ENCODE peak calls at places on chromosomes 3 and 15, in six cellular contexts. G is iPS DF 6.9; R is mucosa of descending colon; Y is endothelial cell of umbilical vein; J is osteoblast; F is CD8-positive, alpha-beta memory T cell. Z is an unnamed sample.
A peak's percentile ranks its signal among the peaks of the same experiment; 100 is the strongest.

GRCh38 chr3:67327582-67327981 is 326.8 kb downstream of the SUCLG2 start:
- DNase-seq in G (no peak), R (no peak), Y (no peak), J (no peak), F (no peak), Z (no peak)

GRCh38 chr15:59329570-59330350 is 42.9 kb downstream of the MYO1E start:
- DNase-seq in G (no peak), R (no peak), Y (no peak), J (no peak), F (no peak), Z (peak; percentile 72)

GRCh38 chr3:39255503-39256325 is 24.1 kb downstream of the CX3CR1 start:
- DNase-seq in G (no peak), R (peak; percentile 13), Y (no peak), J (no peak), F (no peak), Z (no peak)

GRCh38 chr3:56593455-56594158 is 36.6 kb downstream of the CCDC66 start:
- DNase-seq in G (no peak), R (peak; percentile 9), Y (no peak), J (no peak), F (peak; percentile 74), Z (peak; percentile 57)

GRCh38 chr3:41350441-41350840 is 151.1 kb downstream of the CTNNB1 start:
- DNase-seq in G (no peak), R (no peak), Y (no peak), J (no peak), F (no peak), Z (no peak)

GRCh38 chr3:111577798-111578685 is 17.1 kb downstream of the ZBED2 start:
- DNase-seq in G (peak; percentile 11), R (peak; percentile 15), Y (peak; percentile 25), J (peak; percentile 90), F (no peak), Z (peak; percentile 69)

GRCh38 chr15:61281328-61281727 is 52.2 kb upstream of the RORA start:
- DNase-seq in G (no peak), R (no peak), Y (no peak), J (no peak), F (no peak), Z (no peak)

GRCh38 chr3:101675709-101676218 is 1.2 kb downstream of the ZBTB11 start:
- DNase-seq in G (no peak), R (peak; percentile 56), Y (no peak), J (peak; percentile 45), F (peak; percentile 50), Z (peak; percentile 8)

GRCh38 chr3:188863999-188864406 is 307.8 kb upstream of the TPRG1 start:
- DNase-seq in G (no peak), R (no peak), Y (no peak), J (peak; percentile 74), F (no peak), Z (no peak)

GRCh38 chr3:176075046-176075445 is 1122.2 kb downstream of the TBL1XR1 start:
- DNase-seq in G (no peak), R (no peak), Y (no peak), J (no peak), F (no peak), Z (no peak)

GRCh38 chr3:194667363-194667762 is 4.6 kb downstream of the LSG1 start:
- DNase-seq in G (no peak), R (no peak), Y (peak; percentile 26), J (no peak), F (no peak), Z (no peak)

GRCh38 chr3:17290894-17291293 is 406.1 kb downstream of the PLCL2 start:
- DNase-seq in G (no peak), R (no peak), Y (no peak), J (no peak), F (no peak), Z (no peak)

GRCh38 chr15:41620536-41621199 is 39.5 kb upstream of the MGA start:
- DNase-seq in G (no peak), R (no peak), Y (no peak), J (peak; percentile 59), F (no peak), Z (no peak)

GRCh38 chr15:72782993-72783562 is 480 bp downstream of the ADPGK start:
- DNase-seq in G (no peak), R (peak; percentile 31), Y (no peak), J (peak; percentile 64), F (peak; percentile 48), Z (peak; percentile 41)

GRCh38 chr3:196659901-196660351 is 20.4 kb downstream of the NRROS start:
- DNase-seq in G (no peak), R (no peak), Y (no peak), J (peak; percentile 21), F (no peak), Z (no peak)

GRCh38 chr3:25854635-25855034 is 64.7 kb downstream of the OXSM start:
- DNase-seq in G (no peak), R (no peak), Y (no peak), J (peak; percentile 94), F (no peak), Z (no peak)

GRCh38 chr15:58839485-58839884 is 68.4 kb downstream of the MINDY2 start:
- DNase-seq in G (no peak), R (no peak), Y (no peak), J (no peak), F (no peak), Z (no peak)

GRCh38 chr3:29822051-29822450 is 541.2 kb downstream of the RBMS3 start:
- DNase-seq in G (no peak), R (no peak), Y (peak; percentile 28), J (peak; percentile 56), F (no peak), Z (no peak)

GRCh38 chr3:68809596-68809995 is 122.8 kb downstream of the TAFA4 start:
- DNase-seq in G (no peak), R (no peak), Y (peak; percentile 29), J (no peak), F (no peak), Z (no peak)

GRCh38 chr3:189324538-189325138 is 152.9 kb downstream of the TPRG1 start:
- DNase-seq in G (no peak), R (peak; percentile 90), Y (peak; percentile 10), J (no peak), F (peak; percentile 92), Z (peak; percentile 96)

GRCh38 chr15:41917767-41918430 is 24.0 kb upstream of the SPTBN5 start:
- DNase-seq in G (no peak), R (no peak), Y (peak; percentile 71), J (peak; percentile 95), F (no peak), Z (peak; percentile 84)

GRCh38 chr3:101824691-101825090 is 24.6 kb upstream of the NFKBIZ start:
- DNase-seq in G (no peak), R (no peak), Y (no peak), J (peak; percentile 77), F (no peak), Z (no peak)

GRCh38 chr15:77495806-77496589 is 75.3 kb downstream of the HMG20A start:
- DNase-seq in G (no peak), R (no peak), Y (peak; percentile 82), J (peak; percentile 57), F (no peak), Z (no peak)

GRCh38 chr3:126964950-126965349 is 18.0 kb upstream of the PLXNA1 start:
- DNase-seq in G (no peak), R (no peak), Y (no peak), J (no peak), F (peak; percentile 11), Z (no peak)

GRCh38 chr3:174613173-174613572 is 246.0 kb upstream of the NAALADL2 start:
- DNase-seq in G (no peak), R (no peak), Y (no peak), J (no peak), F (no peak), Z (no peak)

GRCh38 chr15:64092075-64092820 is 1.4 kb downstream of the CIAO2A start:
- DNase-seq in G (no peak), R (no peak), Y (no peak), J (no peak), F (no peak), Z (peak; percentile 38)
- H3K4me1 ChIP-seq in G (no peaks in the 10 kb centered on the region), R (peaks cover 26% of the 10 kb centered on the region), Y (peaks cover 26% of the 10 kb centered on the region), J (peaks cover 26% of the 10 kb centered on the region), F (peaks cover 36% of the 10 kb centered on the region), Z (peaks cover 4% of the 10 kb centered on the region)

DNA sequence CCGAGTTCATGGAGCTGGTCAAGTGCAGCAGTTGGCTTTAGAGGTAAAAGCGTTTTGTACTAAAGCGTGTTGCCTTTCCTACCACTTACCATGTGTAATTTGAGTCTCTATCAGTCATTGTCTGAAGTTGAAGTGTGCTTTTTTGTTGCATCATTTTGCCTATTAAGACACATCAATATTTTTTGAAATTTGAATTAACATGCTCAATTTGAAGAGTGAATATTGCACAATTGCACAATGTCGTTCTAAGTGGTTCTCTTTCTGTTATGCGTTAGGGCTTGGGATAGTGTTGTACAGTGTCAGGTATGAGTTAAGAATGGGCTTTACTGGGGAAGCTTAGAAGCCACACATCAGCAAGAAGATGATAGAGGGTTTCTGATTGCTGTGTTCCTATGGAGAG is 84.0 kb upstream of the ACKR4 start:
- DNase-seq in G (no peak), R (no peak), Y (no peak), J (no peak), F (no peak), Z (no peak)
- H3K36me3 ChIP-seq in G (peaks cover 6% of the 10 kb centered on the region), R (no peaks in the 10 kb centered on the region), Y (peaks cover 18% of the 10 kb centered on the region), J (peaks cover 72% of the 10 kb centered on the region), F (peaks cover 42% of the 10 kb centered on the region), Z (peaks cover 8% of the 10 kb centered on the region)

GRCh38 chr15:69880616-69881309 is 217.0 kb downstream of the TLE3 start:
- DNase-seq in G (no peak), R (no peak), Y (no peak), J (no peak), F (no peak), Z (no peak)

GRCh38 chr15:69881760-69882159 is 216.0 kb downstream of the TLE3 start:
- DNase-seq in G (no peak), R (no peak), Y (no peak), J (no peak), F (no peak), Z (no peak)

GRCh38 chr15:69885182-69886041 is 212.3 kb downstream of the TLE3 start:
- DNase-seq in G (no peak), R (no peak), Y (peak; percentile 39), J (no peak), F (no peak), Z (no peak)

GRCh38 chr15:69883306-69883705 is 214.4 kb downstream of the TLE3 start:
- DNase-seq in G (no peak), R (no peak), Y (no peak), J (no peak), F (no peak), Z (no peak)

GRCh38 chr15:69881310-69881660 is 216.4 kb downstream of the TLE3 start:
- DNase-seq in G (no peak), R (no peak), Y (no peak), J (no peak), F (no peak), Z (no peak)
- H3K4me3 ChIP-seq in G (no peak overlapping the region), R (no peak overlapping the region), Y (no peak overlapping the region), J (no peak overlapping the region), F (no peak overlapping the region), Z (no peak overlapping the region)

GRCh38 chr3:23256741-23257435 is 53.8 kb downstream of the UBE2E2 start:
- DNase-seq in G (no peak), R (no peak), Y (no peak), J (no peak), F (no peak), Z (no peak)
- H3K4me1 ChIP-seq in G (no peaks in the 10 kb centered on the region), R (no peaks in the 10 kb centered on the region), Y (no peaks in the 10 kb centered on the region), J (peaks cover 8% of the 10 kb centered on the region), F (no peaks in the 10 kb centered on the region), Z (no peaks in the 10 kb centered on the region)